ENCODE peak calls at places on chromosome 9, in ten cellular contexts. L is HFF-Myc, P is HTR-8/SVneo, U is fibroblast of the aortic adventitia, Z is Panc1, X is T follicular helper cell, C is GM12892, O is NCI-H2081, K is head of caudate nucleus, S is astrocyte of the spinal cord. E is an unnamed sample.

GRCh38 chr9:8366161-8366926 is 566.8 kb upstream of the DMAC1 start:
- DNase-seq in C (no peak), S (peak; percentile 75), X (no peak), K (no peak), O (no peak), P (no peak), L (no peak), U (peak; percentile 70), Z (no peak), E (no peak)

GRCh38 chr9:83281306-83282255 is 218.6 kb upstream of the RASEF start:
- DNase-seq in S (peak; percentile 81), O (no peak), X (no peak), C (no peak), K (no peak), P (no peak), Z (no peak), L (peak; percentile 39), U (peak; percentile 60), E (peak; percentile 73)

GRCh38 chr9:10649076-10649475 is 36.3 kb upstream of the PTPRD start:
- DNase-seq in O (no peak), Z (no peak), U (no peak), X (no peak), S (no peak), C (no peak), P (no peak), L (no peak), K (no peak), E (no peak)

GRCh38 chr9:84751921-84752320 is 82.4 kb downstream of the NTRK2 start:
- DNase-seq in O (no peak), L (no peak), C (no peak), Z (no peak), S (peak; percentile 36), X (no peak), U (no peak), P (no peak), K (no peak), E (no peak)

GRCh38 chr9:97593960-97594359 is 39.2 kb downstream of the TSTD2 start:
- DNase-seq in C (no peak), Z (no peak), K (no peak), L (no peak), U (no peak), X (no peak), O (peak; percentile 2), P (no peak), S (no peak), E (peak; percentile 32)

GRCh38 chr9:33233659-33234335 is 6.2 kb upstream of the SPINK4 start:
- DNase-seq in O (no peak), X (no peak), U (peak; percentile 96), S (peak; percentile 92), L (peak; percentile 73), Z (peak; percentile 54), P (peak; percentile 77), K (no peak), C (no peak), E (peak; percentile 95)

GRCh38 chr9:70420267-70421019 is 6.0 kb upstream of the KLF9 start:
- DNase-seq in S (peak; percentile 96), X (no peak), Z (peak; percentile 27), O (peak; percentile 94), C (peak; percentile 49), L (no peak), U (peak; percentile 86), K (peak; percentile 88), P (peak; percentile 81), E (peak; percentile 81)

GRCh38 chr9:121690316-121690715 is 38.9 kb downstream of the DAB2IP start:
- DNase-seq in L (no peak), Z (no peak), O (no peak), S (no peak), C (no peak), X (no peak), K (no peak), U (no peak), P (no peak), E (peak; percentile 50)